ENCODE peak calls at places on chromosomes 4 and X, in four cellular contexts. Q is HL-60, A is GM12878, T is GM12891. I is an unnamed sample.

GRCh38 chrX:7904557-7904956 is 22.7 kb downstream of the PNPLA4 start:
- DNase-seq in A (no peak), Q (no peak), T (no peak), I (no peak)

GRCh38 chr4:140720387-140721087 is 35.6 kb downstream of the TBC1D9 start:
- DNase-seq in Q (no peak), A (no peak), T (no peak), I (no peak)

GRCh38 chr4:7280906-7281305 is 88.6 kb downstream of the SORCS2 start:
- DNase-seq in A (no peak), Q (no peak), T (no peak), I (no peak)

GRCh38 chr4:124713213-124713592 is 671 bp upstream of the ANKRD50 start:
- DNase-seq in T (no peak), Q (no peak), A (no peak), I (peak)

GRCh38 chrX:94908171-94908570 is 1234.2 kb downstream of the FAM133A start:
- DNase-seq in Q (no peak), T (no peak), A (no peak), I (no peak)

GRCh38 chr4:6942238-6942800 is 32.7 kb downstream of the TBC1D14 start:
- DNase-seq in Q (peak), A (peak), T (no peak), I (peak)

GRCh38 chr4:143351149-143351691 is 14.5 kb downstream of the GAB1 start:
- DNase-seq in A (no peak), T (no peak), Q (no peak), I (no peak)

GRCh38 chr4:133130171-133130570 is 18.9 kb upstream of the PCDH10 start:
- DNase-seq in A (no peak), Q (no peak), T (no peak), I (no peak)

GRCh38 chr4:140743194-140743931 is 12.8 kb downstream of the TBC1D9 start:
- DNase-seq in T (no peak), Q (no peak), A (peak), I (no peak)

GRCh38 chr4:185912779-185913178 is 100.8 kb upstream of the SORBS2 start:
- DNase-seq in T (no peak), A (no peak), Q (no peak), I (no peak)
- TF ChIP-seq SPI1 in T (no peak), A (no peak), Q (no peak), I (no peak)

DNA sequence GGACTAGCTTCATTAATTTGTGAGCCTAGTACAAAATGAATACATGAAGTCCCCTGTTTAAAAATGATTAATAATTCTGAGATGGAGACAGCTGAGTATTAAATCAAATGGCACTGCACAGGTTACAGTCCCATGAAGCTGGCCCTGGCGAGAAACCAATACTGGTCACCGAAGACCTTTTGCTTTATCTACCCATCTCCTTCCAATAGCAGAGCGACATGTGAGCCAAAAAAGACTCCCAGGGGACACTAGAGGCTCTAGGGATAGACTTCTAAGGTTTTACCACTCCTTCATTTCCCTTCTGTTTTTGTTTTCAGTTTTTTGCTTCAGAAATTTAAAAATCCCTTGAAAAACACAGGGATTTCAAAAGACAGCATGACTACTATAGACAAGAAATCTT is 97.0 kb upstream of the CCSER1 start:
- DNase-seq in Q (no peak), A (no peak), T (no peak), I (no peak)
- TF ChIP-seq SPI1 in Q (no peak), A (no peak), T (no peak), I (no peak)

GRCh38 chr4:153418581-153418980 is 47.6 kb upstream of the TMEM131L start:
- DNase-seq in T (no peak), Q (no peak), A (no peak), I (no peak)
- TF ChIP-seq SPI1 in T (no peak), Q (no peak), A (no peak), I (no peak)

DNA sequence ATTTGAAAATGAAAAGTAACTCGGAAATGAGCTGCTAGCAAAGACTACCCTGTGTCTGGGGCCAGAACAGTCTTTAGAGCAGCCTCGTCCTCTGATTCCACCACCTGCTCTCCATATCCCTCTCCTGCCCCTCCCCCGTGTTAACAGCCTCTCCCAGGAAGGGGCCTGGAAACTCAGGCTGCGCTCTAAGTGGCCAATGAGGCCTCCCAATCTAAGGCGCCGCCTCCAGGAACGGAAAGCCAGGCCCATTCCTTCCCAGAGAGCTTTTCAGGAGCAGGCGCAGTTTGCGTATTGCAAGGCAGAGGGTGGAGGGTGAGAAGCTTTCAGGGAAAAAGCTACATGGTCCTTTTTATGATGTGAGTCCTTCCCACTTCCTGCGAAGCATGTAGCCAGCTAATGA is 31.2 kb downstream of the RS1 start:
- DNase-seq in Q (no peak), T (no peak), A (no peak), I (no peak)
- TF ChIP-seq SPI1 in Q (no peak), T (no peak), A (no peak), I (no peak)

DNA sequence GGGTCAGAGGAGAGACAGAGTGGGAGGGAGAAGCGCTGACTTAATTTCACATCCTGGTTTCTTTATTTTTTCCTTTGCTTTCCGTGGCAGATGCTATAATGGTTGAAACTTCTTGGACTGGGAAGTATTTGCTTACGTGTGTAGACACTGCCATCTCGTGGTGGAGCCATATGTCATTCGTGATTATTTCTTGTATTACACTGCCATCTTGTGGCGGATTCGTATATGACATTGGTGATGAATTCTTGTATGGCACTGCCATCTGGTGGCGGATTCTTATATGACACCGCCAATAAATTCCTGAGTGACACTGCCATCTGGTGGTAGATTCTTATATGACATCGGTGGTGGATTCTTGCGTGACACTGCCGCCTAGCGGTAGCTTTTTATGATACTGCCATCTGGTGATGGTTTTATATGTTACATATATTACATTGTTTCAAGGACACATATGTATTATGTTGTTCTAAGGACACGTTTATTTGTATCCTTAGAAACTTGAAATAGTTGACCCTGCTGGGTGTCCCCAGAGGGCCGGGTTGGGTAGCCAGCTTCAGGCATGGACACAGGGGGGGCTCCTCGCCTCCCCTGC is 37.3 kb upstream of the CLCN4 start:
- DNase-seq in Q (peak), T (no peak), A (peak), I (peak)
- TF ChIP-seq SPI1 in Q (no peak), T (no peak), A (no peak), I (no peak)

DNA sequence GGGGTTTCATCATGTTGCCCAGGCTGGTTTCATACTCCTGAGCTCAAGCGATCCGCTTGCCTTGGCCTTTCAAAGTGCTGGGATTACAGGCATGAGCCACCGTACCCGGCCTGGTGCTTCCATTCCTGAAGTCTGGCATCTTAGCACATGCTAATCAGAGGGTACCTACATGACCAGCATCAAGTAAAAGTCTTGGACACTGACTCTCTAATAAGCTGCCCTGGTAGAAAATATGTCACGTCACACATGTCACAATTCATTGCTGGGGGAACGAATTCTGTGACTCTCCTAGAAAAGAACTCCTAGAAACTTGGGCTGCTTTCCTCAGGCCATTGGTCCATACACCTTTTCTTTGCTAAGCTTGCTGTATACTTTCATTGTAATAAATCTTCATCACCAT is 19.1 kb upstream of the XAGE2 start:
- DNase-seq in A (no peak), T (no peak), Q (no peak), I (no peak)
- TF ChIP-seq SPI1 in A (no peak), T (no peak), Q (no peak), I (no peak)